ENCODE peak calls at places on chromosomes 7 and 10, in four cellular contexts. V is GM12891, R is prostate gland, B is suprapubic skin. O is an unnamed sample.

GRCh38 chr10:123100030-123100762 is 35.6 kb upstream of the HMX3 start:
- DNase-seq in V (no peak), R (no peak), B (no peak), O (no peak)

GRCh38 chr10:102121739-102122372 is 1.7 kb upstream of the LDB1 start:
- DNase-seq in V (no peak), R (no peak), B (no peak), O (no peak)

GRCh38 chr10:35639651-35640311 is 2.3 kb downstream of the FZD8 start:
- DNase-seq in V (no peak), R (peak; percentile 20), B (peak; percentile 62), O (peak; percentile 33)

GRCh38 chr7:134021861-134022260 is 105.3 kb upstream of the LRGUK start:
- DNase-seq in V (no peak), R (no peak), B (no peak), O (no peak)

GRCh38 chr10:60914676-60915075 is 29.3 kb downstream of the RHOBTB1 start:
- DNase-seq in V (no peak), R (no peak), B (peak; percentile 64), O (no peak)

GRCh38 chr7:159237022-159237421 is 92.4 kb upstream of the VIPR2 start:
- DNase-seq in V (no peak), R (no peak), B (no peak), O (no peak)

GRCh38 chr7:85191383-85191782 is 4.5 kb upstream of the SEMA3D start:
- DNase-seq in V (no peak), R (no peak), B (no peak), O (no peak)

GRCh38 chr10:1420663-1421362 is 316.5 kb downstream of the ADARB2 start:
- DNase-seq in V (peak; percentile 71), R (peak; percentile 66), B (no peak), O (peak; percentile 81)

GRCh38 chr10:3887885-3888476 is 103.0 kb upstream of the KLF6 start:
- DNase-seq in V (no peak), R (peak; percentile 30), B (peak; percentile 81), O (no peak)

GRCh38 chr7:138161600-138162081 is 85.4 kb downstream of the AKR1D1 start:
- DNase-seq in V (peak; percentile 63), R (peak; percentile 79), B (peak; percentile 62), O (peak; percentile 85)

GRCh38 chr10:106378251-106378650 is 786.3 kb downstream of the SORCS1 start:
- DNase-seq in V (no peak), R (no peak), B (no peak), O (no peak)

GRCh38 chr7:124649397-124650029 is 116.1 kb downstream of the GPR37 start:
- DNase-seq in V (no peak), R (no peak), B (no peak), O (no peak)

GRCh38 chr7:152074673-152075072 is 49.2 kb downstream of the GALNT11 start:
- DNase-seq in V (no peak), R (no peak), B (no peak), O (no peak)

GRCh38 chr7:90250601-90251303 is 5.8 kb downstream of the CFAP69 start:
- DNase-seq in V (no peak), R (no peak), B (no peak), O (no peak)

GRCh38 chr7:5661941-5662340 is 119.5 kb downstream of the RNF216 start:
- DNase-seq in V (no peak), R (no peak), B (no peak), O (no peak)

GRCh38 chr7:99331002-99331401 is 5.3 kb downstream of the ARPC1A start:
- DNase-seq in V (no peak), R (no peak), B (no peak), O (no peak)

GRCh38 chr10:48254745-48255144 is 19.8 kb downstream of the FRMPD2 start:
- DNase-seq in V (no peak), R (no peak), B (no peak), O (no peak)

GRCh38 chr7:74097937-74098614 is 14.5 kb downstream of the LIMK1 start:
- DNase-seq in V (no peak), R (no peak), B (peak; percentile 85), O (peak; percentile 31)

GRCh38 chr10:86698207-86698940 is 30.1 kb downstream of the LDB3 start:
- DNase-seq in V (no peak), R (no peak), B (no peak), O (no peak)

GRCh38 chr10:50506861-50507573 is 116.7 kb downstream of the SGMS1 start:
- DNase-seq in V (no peak), R (no peak), B (no peak), O (no peak)

GRCh38 chr10:22427101-22427500 is 81.8 kb downstream of the SPAG6 start:
- DNase-seq in V (no peak), R (no peak), B (no peak), O (no peak)

GRCh38 chr10:82089327-82089726 is 214.3 kb downstream of the NRG3 start:
- DNase-seq in V (no peak), R (no peak), B (no peak), O (no peak)

GRCh38 chr10:60989400-60989876 is 45.5 kb upstream of the RHOBTB1 start:
- DNase-seq in V (no peak), R (no peak), B (no peak), O (peak; percentile 57)

GRCh38 chr10:44949915-44950314 is 9.7 kb upstream of the RASSF4 start:
- DNase-seq in V (no peak), R (no peak), B (no peak), O (peak; percentile 64)

GRCh38 chr7:3105856-3106255 is 62.2 kb upstream of the CARD11 start:
- DNase-seq in V (no peak), R (no peak), B (no peak), O (no peak)

GRCh38 chr10:5291501-5292195 is 73.1 kb upstream of the UCN3 start:
- DNase-seq in V (no peak), R (no peak), B (peak; percentile 90), O (no peak)

GRCh38 chr7:102390697-102391484 is 5.3 kb upstream of the PRKRIP1 start:
- DNase-seq in V (peak; percentile 42), R (peak; percentile 75), B (peak; percentile 85), O (peak; percentile 89)

GRCh38 chr10:33114451-33114944 is 156.5 kb upstream of the ITGB1 start:
- DNase-seq in V (no peak), R (no peak), B (no peak), O (no peak)

GRCh38 chr7:69062020-69062760 is 536.1 kb upstream of the AUTS2 start:
- DNase-seq in V (no peak), R (no peak), B (no peak), O (no peak)

GRCh38 chr7:37215524-37215923 is 233.1 kb downstream of the ELMO1 start:
- DNase-seq in V (no peak), R (no peak), B (no peak), O (no peak)

GRCh38 chr7:37212526-37212925 is 236.1 kb downstream of the ELMO1 start:
- DNase-seq in V (no peak), R (no peak), B (no peak), O (no peak)

GRCh38 chr7:37218956-37219355 is 229.7 kb downstream of the ELMO1 start:
- DNase-seq in V (no peak), R (no peak), B (no peak), O (no peak)

GRCh38 chr7:37216923-37217322 is 231.7 kb downstream of the ELMO1 start:
- DNase-seq in V (no peak), R (no peak), B (no peak), O (no peak)

GRCh38 chr7:37216156-37216839 is 232.4 kb downstream of the ELMO1 start:
- DNase-seq in V (no peak), R (no peak), B (no peak), O (no peak)
- TF ChIP-seq POLR2AphosphoS5 in V (no peak), R (no peak), B (no peak), O (peak; percentile 42)

GRCh38 chr10:52573347-52573746 is 199.2 kb downstream of the MBL2 start:
- DNase-seq in V (no peak), R (no peak), B (no peak), O (no peak)

GRCh38 chr10:52577047-52577446 is 195.5 kb downstream of the MBL2 start:
- DNase-seq in V (no peak), R (no peak), B (no peak), O (no peak)

GRCh38 chr10:52583341-52583740 is 189.2 kb downstream of the MBL2 start:
- DNase-seq in V (no peak), R (no peak), B (no peak), O (no peak)

DNA sequence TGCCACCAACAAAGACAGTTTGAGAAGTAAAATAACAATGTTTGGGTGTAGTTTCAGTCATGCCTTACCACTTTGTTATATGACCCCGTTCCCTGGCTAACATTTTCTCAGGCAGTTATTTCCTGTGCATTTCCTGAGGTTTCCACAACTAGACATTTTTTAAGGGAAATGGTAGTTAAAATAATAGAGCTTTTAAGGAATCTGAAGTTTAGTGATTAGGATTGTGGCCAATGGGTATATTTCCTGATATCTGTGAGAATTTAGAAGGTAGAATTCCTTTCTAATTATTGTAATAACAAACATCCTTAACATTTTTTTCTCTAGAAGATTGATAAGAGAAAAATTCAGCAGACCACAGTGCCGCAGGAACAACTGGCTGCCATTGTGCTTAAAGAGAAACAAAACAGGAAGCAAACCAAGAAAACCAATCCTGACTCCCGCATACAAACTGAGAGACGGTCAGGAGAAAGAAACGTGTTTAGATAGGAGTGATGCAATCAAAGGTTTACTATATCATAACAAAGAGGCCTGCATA is 193.6 kb downstream of the MBL2 start:
- DNase-seq in V (no peak), R (no peak), B (no peak), O (no peak)
- TF ChIP-seq POLR2AphosphoS5 in V (no peak), R (no peak), B (no peak), O (no peak)

GRCh38 chr10:80159166-80159888 is 26.8 kb downstream of the PLAC9 start:
- DNase-seq in V (no peak), R (no peak), B (no peak), O (no peak)
- TF ChIP-seq POLR2AphosphoS5 in V (no peak), R (no peak), B (no peak), O (no peak)

GRCh38 chr10:113162960-113163359 is 212.9 kb downstream of the TCF7L2 start:
- DNase-seq in V (no peak), R (no peak), B (no peak), O (no peak)
- TF ChIP-seq POLR2AphosphoS5 in V (no peak), R (no peak), B (no peak), O (peak; percentile 26)

GRCh38 chr10:14782691-14783363 is 8.1 kb upstream of the FAM107B start:
- DNase-seq in V (no peak), R (no peak), B (no peak), O (no peak)
- TF ChIP-seq POLR2AphosphoS5 in V (no peak), R (no peak), B (no peak), O (no peak)

DNA sequence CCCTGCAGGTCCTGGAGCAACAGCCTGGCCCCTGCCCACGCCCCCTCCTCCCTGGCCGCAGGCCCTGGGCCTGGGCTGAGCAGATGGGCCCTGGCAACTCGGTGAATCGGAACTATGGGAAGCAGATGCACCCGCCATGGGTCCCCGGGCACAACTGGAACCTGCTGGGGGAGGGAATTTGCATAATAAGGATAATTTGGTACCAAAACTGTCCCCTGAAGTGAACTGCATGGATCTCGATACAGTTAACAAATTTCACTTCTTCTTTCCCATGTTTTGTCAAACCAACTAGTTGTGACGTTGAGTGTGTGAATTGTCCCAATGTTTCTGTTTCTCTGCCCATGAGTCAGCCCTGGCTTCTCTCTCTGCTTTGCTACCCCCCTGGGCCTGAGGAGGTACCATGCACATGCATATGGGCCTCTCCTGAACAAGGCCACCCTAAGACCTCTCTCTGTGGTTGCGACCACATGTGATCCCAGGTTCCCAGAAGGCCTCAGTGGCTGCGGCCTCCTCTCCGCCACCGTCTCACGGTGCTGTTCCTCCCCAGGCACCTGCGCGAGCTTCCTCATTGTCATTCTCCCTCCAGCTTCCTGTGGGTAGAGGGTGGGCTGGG is 40.2 kb downstream of the FIGNL1 start:
- DNase-seq in V (no peak), R (no peak), B (no peak), O (no peak)
- TF ChIP-seq POLR2AphosphoS5 in V (no peak), R (no peak), B (no peak), O (no peak)